ENCODE peak calls at places on chromosomes 1 and 21, in five cellular contexts. One of them, this sample, is unnamed.
A peak's percentile ranks its signal among the peaks of the same experiment; 100 is the strongest.

GRCh38 chr1:59502009-59502691 is 205.3 kb downstream of the FGGY start:
- DNase-seq in HCT116: no peak
- DNase-seq in esophagus squamous epithelium: no peak
- DNase-seq in heart left ventricle: no peak
- DNase-seq in body of pancreas: no peak
- DNase-seq in this sample: no peak

GRCh38 chr1:117396074-117396473 is 28.8 kb downstream of the MAN1A2 start:
- DNase-seq in HCT116: no peak
- DNase-seq in esophagus squamous epithelium: no peak
- DNase-seq in heart left ventricle: no peak
- DNase-seq in body of pancreas: no peak
- DNase-seq in this sample: no peak

GRCh38 chr21:41763398-41763931 is 3.4 kb downstream of the RIPK4 start:
- DNase-seq in HCT116: no peak
- DNase-seq in esophagus squamous epithelium: no peak
- DNase-seq in heart left ventricle: no peak
- DNase-seq in body of pancreas: no peak
- DNase-seq in this sample: no peak

GRCh38 chr1:112701227-112702066 is 5.5 kb downstream of the RHOC start:
- DNase-seq in HCT116: no peak
- DNase-seq in esophagus squamous epithelium: no peak
- DNase-seq in heart left ventricle: no peak
- DNase-seq in body of pancreas: peak; percentile 9
- DNase-seq in this sample: no peak

GRCh38 chr1:87226341-87226760 is 102.3 kb upstream of the LMO4 start:
- DNase-seq in HCT116: no peak
- DNase-seq in esophagus squamous epithelium: no peak
- DNase-seq in heart left ventricle: peak; percentile 74
- DNase-seq in body of pancreas: peak; percentile 69
- DNase-seq in this sample: peak; percentile 64

GRCh38 chr21:42845296-42845965 is 33.9 kb downstream of the WDR4 start:
- DNase-seq in HCT116: no peak
- DNase-seq in esophagus squamous epithelium: no peak
- DNase-seq in heart left ventricle: no peak
- DNase-seq in body of pancreas: peak; percentile 12
- DNase-seq in this sample: no peak

GRCh38 chr1:93080424-93080823 is 1.3 kb downstream of the MTF2 start:
- DNase-seq in HCT116: peak; percentile 60
- DNase-seq in esophagus squamous epithelium: no peak
- DNase-seq in heart left ventricle: no peak
- DNase-seq in body of pancreas: no peak
- DNase-seq in this sample: peak; percentile 22

GRCh38 chr1:90162216-90162615 is 167.3 kb downstream of the ZNF326 start:
- DNase-seq in HCT116: no peak
- DNase-seq in esophagus squamous epithelium: no peak
- DNase-seq in heart left ventricle: no peak
- DNase-seq in body of pancreas: no peak
- DNase-seq in this sample: no peak

GRCh38 chr1:247172956-247173355 is 1.1 kb upstream of the ZNF124 start:
- DNase-seq in HCT116: no peak
- DNase-seq in esophagus squamous epithelium: no peak
- DNase-seq in heart left ventricle: no peak
- DNase-seq in body of pancreas: no peak
- DNase-seq in this sample: no peak

GRCh38 chr1:24415910-24416665 is 486 bp downstream of the NIPAL3 start:
- DNase-seq in HCT116: no peak
- DNase-seq in esophagus squamous epithelium: no peak
- DNase-seq in heart left ventricle: no peak
- DNase-seq in body of pancreas: peak; percentile 55
- DNase-seq in this sample: no peak

GRCh38 chr21:45506241-45506817 is 35.9 kb downstream of the SLC19A1 start:
- DNase-seq in HCT116: no peak
- DNase-seq in esophagus squamous epithelium: no peak
- DNase-seq in heart left ventricle: peak; percentile 56
- DNase-seq in body of pancreas: no peak
- DNase-seq in this sample: no peak

GRCh38 chr1:234970731-234971476 is 157.7 kb downstream of the TOMM20 start:
- DNase-seq in HCT116: no peak
- DNase-seq in esophagus squamous epithelium: no peak
- DNase-seq in heart left ventricle: no peak
- DNase-seq in body of pancreas: peak; percentile 67
- DNase-seq in this sample: peak; percentile 81

GRCh38 chr1:234971586-234972297 is 156.9 kb downstream of the TOMM20 start:
- DNase-seq in HCT116: no peak
- DNase-seq in esophagus squamous epithelium: no peak
- DNase-seq in heart left ventricle: no peak
- DNase-seq in body of pancreas: no peak
- DNase-seq in this sample: no peak

GRCh38 chr1:234970371-234970730 is 158.3 kb downstream of the TOMM20 start:
- DNase-seq in HCT116: no peak
- DNase-seq in esophagus squamous epithelium: no peak
- DNase-seq in heart left ventricle: no peak
- DNase-seq in body of pancreas: no peak
- DNase-seq in this sample: no peak

GRCh38 chr1:234973426-234974250 is 155.0 kb downstream of the TOMM20 start:
- DNase-seq in HCT116: no peak
- DNase-seq in esophagus squamous epithelium: no peak
- DNase-seq in heart left ventricle: no peak
- DNase-seq in body of pancreas: no peak
- DNase-seq in this sample: no peak

GRCh38 chr1:234972411-234973191 is 156.0 kb downstream of the TOMM20 start:
- DNase-seq in HCT116: no peak
- DNase-seq in esophagus squamous epithelium: no peak
- DNase-seq in heart left ventricle: no peak
- DNase-seq in body of pancreas: no peak
- DNase-seq in this sample: no peak
- H3K4me1 ChIP-seq in HCT116: peaks cover 27% of the 10 kb centered on the region
- H3K4me1 ChIP-seq in esophagus squamous epithelium: peaks cover 75% of the 10 kb centered on the region
- H3K4me1 ChIP-seq in heart left ventricle: peaks cover 13% of the 10 kb centered on the region
- H3K4me1 ChIP-seq in body of pancreas: peaks cover 45% of the 10 kb centered on the region
- H3K4me1 ChIP-seq in this sample: peaks cover 16% of the 10 kb centered on the region

GRCh38 chr1:225412301-225412700 is 15.5 kb downstream of the LBR start:
- DNase-seq in HCT116: no peak
- DNase-seq in esophagus squamous epithelium: no peak
- DNase-seq in heart left ventricle: no peak
- DNase-seq in body of pancreas: no peak
- DNase-seq in this sample: no peak
- TF ChIP-seq POLR2A in HCT116: no peak
- TF ChIP-seq POLR2A in esophagus squamous epithelium: no peak
- TF ChIP-seq POLR2A in heart left ventricle: no peak
- TF ChIP-seq POLR2A in body of pancreas: no peak
- TF ChIP-seq POLR2A in this sample: no peak

GRCh38 chr1:21909787-21910503 is 27.2 kb downstream of the HSPG2 start:
- DNase-seq in HCT116: no peak
- DNase-seq in esophagus squamous epithelium: no peak
- DNase-seq in heart left ventricle: peak; percentile 84
- DNase-seq in body of pancreas: no peak
- DNase-seq in this sample: peak; percentile 74
- H3K4me1 ChIP-seq in HCT116: no peaks in the 10 kb centered on the region
- H3K4me1 ChIP-seq in esophagus squamous epithelium: peaks cover 100% of the 10 kb centered on the region
- H3K4me1 ChIP-seq in heart left ventricle: peaks cover 94% of the 10 kb centered on the region
- H3K4me1 ChIP-seq in body of pancreas: peaks cover 45% of the 10 kb centered on the region
- H3K4me1 ChIP-seq in this sample: peaks cover 83% of the 10 kb centered on the region

GRCh38 chr1:226974544-226975258 is 34.6 kb downstream of the COQ8A start:
- DNase-seq in HCT116: no peak
- DNase-seq in esophagus squamous epithelium: no peak
- DNase-seq in heart left ventricle: peak; percentile 76
- DNase-seq in body of pancreas: peak; percentile 51
- DNase-seq in this sample: peak; percentile 37
- TF ChIP-seq POLR2A in HCT116: no peak
- TF ChIP-seq POLR2A in esophagus squamous epithelium: no peak
- TF ChIP-seq POLR2A in heart left ventricle: no peak
- TF ChIP-seq POLR2A in body of pancreas: no peak
- TF ChIP-seq POLR2A in this sample: no peak

DNA sequence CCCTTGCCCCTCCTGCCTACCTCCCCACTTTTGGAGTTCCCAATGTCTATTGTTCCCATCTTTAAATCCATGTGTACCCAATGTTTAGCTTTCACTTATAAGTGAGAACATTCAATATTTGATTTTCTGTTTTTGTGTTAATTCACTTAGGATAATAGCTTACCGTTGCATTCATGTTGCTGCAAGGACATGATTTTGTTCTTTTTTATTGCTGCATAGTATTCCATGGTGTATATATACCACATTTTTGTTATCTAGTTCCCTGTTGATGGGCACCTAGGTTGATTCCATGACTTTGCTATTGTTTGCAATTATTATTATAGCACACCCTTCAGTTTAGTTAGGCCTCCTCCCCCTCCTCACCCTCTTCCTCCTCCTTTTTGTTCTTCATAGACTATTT is 33.5 kb upstream of the ADAR start:
- DNase-seq in HCT116: no peak
- DNase-seq in esophagus squamous epithelium: no peak
- DNase-seq in heart left ventricle: no peak
- DNase-seq in body of pancreas: no peak
- DNase-seq in this sample: no peak
- H3K4me1 ChIP-seq in HCT116: no peaks in the 10 kb centered on the region
- H3K4me1 ChIP-seq in esophagus squamous epithelium: no peaks in the 10 kb centered on the region
- H3K4me1 ChIP-seq in heart left ventricle: no peaks in the 10 kb centered on the region
- H3K4me1 ChIP-seq in body of pancreas: no peaks in the 10 kb centered on the region
- H3K4me1 ChIP-seq in this sample: no peaks in the 10 kb centered on the region

GRCh38 chr1:235468970-235469369 is 35.3 kb downstream of the B3GALNT2 start:
- DNase-seq in HCT116: peak; percentile 56
- DNase-seq in esophagus squamous epithelium: no peak
- DNase-seq in heart left ventricle: no peak
- DNase-seq in body of pancreas: no peak
- DNase-seq in this sample: no peak

GRCh38 chr1:235465066-235465465 is 39.2 kb downstream of the B3GALNT2 start:
- DNase-seq in HCT116: no peak
- DNase-seq in esophagus squamous epithelium: no peak
- DNase-seq in heart left ventricle: no peak
- DNase-seq in body of pancreas: no peak
- DNase-seq in this sample: no peak

GRCh38 chr1:235473808-235474207 is 30.4 kb downstream of the B3GALNT2 start:
- DNase-seq in HCT116: no peak
- DNase-seq in esophagus squamous epithelium: no peak
- DNase-seq in heart left ventricle: no peak
- DNase-seq in body of pancreas: no peak
- DNase-seq in this sample: no peak

GRCh38 chr1:235470741-235471439 is 33.4 kb downstream of the B3GALNT2 start:
- DNase-seq in HCT116: no peak
- DNase-seq in esophagus squamous epithelium: no peak
- DNase-seq in heart left ventricle: no peak
- DNase-seq in body of pancreas: no peak
- DNase-seq in this sample: no peak

DNA sequence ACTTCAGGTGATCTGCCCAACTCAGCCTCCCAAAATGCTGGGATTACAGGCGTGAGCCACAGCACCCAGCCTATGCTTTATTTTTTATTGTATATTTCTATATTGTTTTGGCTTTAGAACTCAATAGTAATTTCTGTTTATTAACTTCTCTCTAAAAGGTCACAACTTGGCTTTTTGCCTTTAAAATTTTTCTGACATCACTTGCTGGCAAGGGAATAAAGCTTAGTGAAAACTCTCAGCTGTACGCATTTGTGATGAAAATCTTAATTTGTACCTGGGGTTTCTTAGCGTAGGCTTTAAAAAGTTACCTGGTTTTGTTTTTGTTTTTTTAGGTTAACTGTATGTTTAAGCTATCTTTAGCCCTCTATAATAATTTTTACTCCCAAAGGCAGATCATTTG is 36.2 kb downstream of the B3GALNT2 start:
- DNase-seq in HCT116: no peak
- DNase-seq in esophagus squamous epithelium: no peak
- DNase-seq in heart left ventricle: no peak
- DNase-seq in body of pancreas: no peak
- DNase-seq in this sample: no peak
- TF ChIP-seq POLR2A in HCT116: no peak
- TF ChIP-seq POLR2A in esophagus squamous epithelium: no peak
- TF ChIP-seq POLR2A in heart left ventricle: no peak
- TF ChIP-seq POLR2A in body of pancreas: no peak
- TF ChIP-seq POLR2A in this sample: no peak

DNA sequence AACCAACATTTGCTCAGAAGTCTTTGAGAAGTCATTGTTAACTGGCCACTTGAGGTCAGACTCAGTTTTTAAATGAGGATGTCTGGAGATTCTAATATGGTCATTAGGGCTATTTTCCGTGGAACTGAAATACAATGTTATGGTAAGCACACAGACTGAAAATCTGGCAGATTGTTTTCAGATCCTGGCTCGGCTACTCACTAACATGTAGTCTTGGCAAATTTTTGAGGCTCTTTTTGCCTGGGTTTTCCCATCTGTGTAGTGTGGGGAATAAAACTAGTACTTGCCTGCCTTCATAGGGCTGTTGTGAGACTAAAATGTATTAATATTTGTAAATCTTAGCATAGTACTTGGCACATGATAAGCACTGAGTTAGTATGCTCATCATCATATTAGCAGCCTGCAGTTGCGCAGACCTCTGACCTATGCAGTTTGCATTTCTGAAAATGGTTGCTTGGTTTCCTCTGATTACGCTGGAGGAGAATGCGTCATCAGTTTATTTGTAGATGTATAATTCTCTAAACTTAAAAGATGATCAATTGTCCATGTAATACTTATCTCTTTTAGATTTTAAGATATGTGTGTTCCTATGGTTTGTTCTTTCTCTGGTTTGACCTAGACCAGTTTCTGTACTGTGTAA is 100.9 kb downstream of the C1orf21 start:
- DNase-seq in HCT116: no peak
- DNase-seq in esophagus squamous epithelium: no peak
- DNase-seq in heart left ventricle: no peak
- DNase-seq in body of pancreas: no peak
- DNase-seq in this sample: no peak
- H3K4me1 ChIP-seq in HCT116: peaks cover 10% of the 10 kb centered on the region
- H3K4me1 ChIP-seq in esophagus squamous epithelium: peaks cover 85% of the 10 kb centered on the region
- H3K4me1 ChIP-seq in heart left ventricle: peaks cover 41% of the 10 kb centered on the region
- H3K4me1 ChIP-seq in body of pancreas: peaks cover 63% of the 10 kb centered on the region
- H3K4me1 ChIP-seq in this sample: peaks cover 34% of the 10 kb centered on the region

DNA sequence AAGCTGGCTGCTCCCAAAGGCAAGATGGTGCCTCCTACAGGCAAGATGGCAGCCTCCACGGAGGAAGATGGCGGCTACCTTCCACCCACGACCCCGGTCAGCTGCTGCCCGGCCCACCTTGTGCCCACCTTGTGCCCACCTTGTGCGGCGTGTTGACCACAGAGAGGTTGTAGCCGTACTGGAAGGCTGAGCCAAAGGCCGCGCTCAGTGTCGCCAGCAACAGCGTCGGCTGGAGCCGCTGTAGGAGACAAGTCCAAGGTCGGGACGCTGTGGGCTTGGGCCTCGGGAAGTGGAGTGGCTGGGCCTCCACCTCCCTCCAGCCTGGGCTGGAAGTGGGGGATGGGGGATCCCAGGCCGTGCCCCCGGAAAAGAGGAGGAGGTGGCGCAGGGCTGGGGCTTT is 1.4 kb downstream of the SLC2A7 start:
- DNase-seq in HCT116: no peak
- DNase-seq in esophagus squamous epithelium: no peak
- DNase-seq in heart left ventricle: no peak
- DNase-seq in body of pancreas: no peak
- DNase-seq in this sample: peak; percentile 43
- TF ChIP-seq POLR2A in HCT116: no peak
- TF ChIP-seq POLR2A in esophagus squamous epithelium: no peak
- TF ChIP-seq POLR2A in heart left ventricle: no peak
- TF ChIP-seq POLR2A in body of pancreas: no peak
- TF ChIP-seq POLR2A in this sample: no peak

This sample was measured in testis.